ENCODE peak calls at places on chromosomes 16 and 17, in five cellular contexts. T is head of caudate nucleus, V is mesendoderm, Y is left colon, N is lower leg skin. D is an unnamed sample.

GRCh38 chr17:1304962-1305361 is 25.5 kb downstream of the TRARG1 start:
- DNase-seq in T (no peak), N (no peak), Y (no peak), V (no peak), D (no peak)

GRCh38 chr16:2429771-2430663 is 770 bp downstream of the CCNF start:
- DNase-seq in T (peak; percentile 50), N (no peak), V (peak; percentile 19), Y (no peak), D (no peak)

GRCh38 chr16:72894291-72895151 is 153.4 kb downstream of the ZFHX3 start:
- DNase-seq in T (peak; percentile 69), V (no peak), N (no peak), Y (no peak), D (no peak)

GRCh38 chr17:70879389-70879788 is 710.1 kb downstream of the KCNJ2 start:
- DNase-seq in V (no peak), N (no peak), T (no peak), Y (no peak), D (no peak)

GRCh38 chr17:57653279-57653678 is 91.8 kb downstream of the CCDC182 start:
- DNase-seq in N (no peak), Y (no peak), V (no peak), T (no peak), D (no peak)

GRCh38 chr17:21301593-21302550 is 17.4 kb downstream of the MAP2K3 start:
- DNase-seq in Y (no peak), V (no peak), T (peak; percentile 75), N (no peak), D (no peak)

GRCh38 chr16:86519649-86520316 is 9.5 kb downstream of the FOXF1 start:
- DNase-seq in N (no peak), T (peak; percentile 71), V (peak; percentile 60), Y (no peak), D (no peak)

GRCh38 chr16:85137323-85138072 is 25.2 kb upstream of the CIBAR2 start:
- DNase-seq in Y (peak; percentile 89), V (no peak), N (peak; percentile 90), T (peak; percentile 96), D (peak; percentile 79)

GRCh38 chr16:13517856-13518255 is 402.1 kb upstream of the ERCC4 start:
- DNase-seq in Y (no peak), V (no peak), T (no peak), N (no peak), D (no peak)

GRCh38 chr16:57760357-57761160 is 25.0 kb downstream of the KATNB1 start:
- DNase-seq in T (no peak), Y (no peak), V (peak; percentile 9), N (no peak), D (no peak)

GRCh38 chr17:29677139-29677834 is 54.6 kb upstream of the CORO6 start:
- DNase-seq in V (no peak), Y (no peak), T (peak; percentile 64), N (peak; percentile 67), D (peak; percentile 95)

GRCh38 chr16:58379736-58380135 is 12.5 kb upstream of the GINS3 start:
- DNase-seq in Y (no peak), T (no peak), V (no peak), N (no peak), D (no peak)

GRCh38 chr17:73768691-73769090 is 124.4 kb upstream of the SDK2 start:
- DNase-seq in T (no peak), N (no peak), V (no peak), Y (no peak), D (no peak)

GRCh38 chr17:40314557-40314953 is 5.6 kb downstream of the RARA start:
- DNase-seq in Y (peak; percentile 95), V (no peak), T (peak; percentile 95), N (peak; percentile 87), D (peak; percentile 64)

GRCh38 chr17:35743911-35744328 is 9.1 kb downstream of the GAS2L2 start:
- DNase-seq in T (no peak), Y (no peak), N (no peak), V (peak; percentile 68), D (no peak)